ENCODE peak calls at places on chromosomes 13 and 19, in four cellular contexts. One of them, this sample, is unnamed.

GRCh38 chr19:4123615-4124568 is at the start of gene MAP2K2:
- DNase-seq in adrenal gland: peak; percentile 93
- DNase-seq in RWPE1: peak; percentile 97
- DNase-seq in K562: peak; percentile 98
- DNase-seq in this sample: peak; percentile 94

GRCh38 chr19:4715529-4716221 is 8.0 kb downstream of the DPP9 start:
- DNase-seq in adrenal gland: peak; percentile 50
- DNase-seq in RWPE1: no peak
- DNase-seq in K562: no peak
- DNase-seq in this sample: no peak

GRCh38 chr13:39506559-39507390 is 96.2 kb downstream of the LHFPL6 start:
- DNase-seq in adrenal gland: no peak
- DNase-seq in RWPE1: peak; percentile 69
- DNase-seq in K562: no peak
- DNase-seq in this sample: no peak

GRCh38 chr19:43976732-43977131 is 7.3 kb upstream of the ZNF155 start:
- DNase-seq in adrenal gland: no peak
- DNase-seq in RWPE1: no peak
- DNase-seq in K562: no peak
- DNase-seq in this sample: no peak

GRCh38 chr13:23945612-23946011 is 48.3 kb upstream of the C1QTNF9B start:
- DNase-seq in adrenal gland: no peak
- DNase-seq in RWPE1: no peak
- DNase-seq in K562: no peak
- DNase-seq in this sample: no peak

GRCh38 chr19:4454952-4455738 is 2.4 kb downstream of the UBXN6 start:
- DNase-seq in adrenal gland: peak; percentile 92
- DNase-seq in RWPE1: peak; percentile 81
- DNase-seq in K562: peak; percentile 90
- DNase-seq in this sample: no peak

GRCh38 chr13:74040200-74040599 is 94.0 kb downstream of the KLF12 start:
- DNase-seq in adrenal gland: peak; percentile 32
- DNase-seq in RWPE1: peak; percentile 26
- DNase-seq in K562: peak; percentile 12
- DNase-seq in this sample: peak; percentile 44

GRCh38 chr13:48531416-48532145 is 1.3 kb downstream of the RCBTB2 start:
- DNase-seq in adrenal gland: peak; percentile 23
- DNase-seq in RWPE1: no peak
- DNase-seq in K562: no peak
- DNase-seq in this sample: no peak

GRCh38 chr19:10872551-10873107 is 1.3 kb downstream of the CARM1 start:
- DNase-seq in adrenal gland: no peak
- DNase-seq in RWPE1: no peak
- DNase-seq in K562: no peak
- DNase-seq in this sample: no peak

GRCh38 chr19:1888385-1888784 is 3.1 kb upstream of the ABHD17A start:
- DNase-seq in adrenal gland: no peak
- DNase-seq in RWPE1: no peak
- DNase-seq in K562: no peak
- DNase-seq in this sample: no peak

GRCh38 chr13:90867336-90867683 is 480.2 kb upstream of the MIR17HG start:
- DNase-seq in adrenal gland: peak; percentile 78
- DNase-seq in RWPE1: peak; percentile 55
- DNase-seq in K562: peak; percentile 66
- DNase-seq in this sample: peak; percentile 89

GRCh38 chr13:40336228-40337221 is 329.9 kb downstream of the FOXO1 start:
- DNase-seq in adrenal gland: no peak
- DNase-seq in RWPE1: no peak
- DNase-seq in K562: no peak
- DNase-seq in this sample: no peak

GRCh38 chr19:7682175-7682855 is 1.7 kb downstream of the TRAPPC5 start:
- DNase-seq in adrenal gland: no peak
- DNase-seq in RWPE1: no peak
- DNase-seq in K562: no peak
- DNase-seq in this sample: no peak

GRCh38 chr19:42277821-42278809 is 9.1 kb downstream of the CIC start:
- DNase-seq in adrenal gland: peak; percentile 69
- DNase-seq in RWPE1: peak; percentile 67
- DNase-seq in K562: no peak
- DNase-seq in this sample: peak; percentile 66

GRCh38 chr19:3969435-3970312 is 1.2 kb downstream of the DAPK3 start:
- DNase-seq in adrenal gland: no peak
- DNase-seq in RWPE1: peak; percentile 75
- DNase-seq in K562: peak; percentile 50
- DNase-seq in this sample: peak; percentile 63

DNA sequence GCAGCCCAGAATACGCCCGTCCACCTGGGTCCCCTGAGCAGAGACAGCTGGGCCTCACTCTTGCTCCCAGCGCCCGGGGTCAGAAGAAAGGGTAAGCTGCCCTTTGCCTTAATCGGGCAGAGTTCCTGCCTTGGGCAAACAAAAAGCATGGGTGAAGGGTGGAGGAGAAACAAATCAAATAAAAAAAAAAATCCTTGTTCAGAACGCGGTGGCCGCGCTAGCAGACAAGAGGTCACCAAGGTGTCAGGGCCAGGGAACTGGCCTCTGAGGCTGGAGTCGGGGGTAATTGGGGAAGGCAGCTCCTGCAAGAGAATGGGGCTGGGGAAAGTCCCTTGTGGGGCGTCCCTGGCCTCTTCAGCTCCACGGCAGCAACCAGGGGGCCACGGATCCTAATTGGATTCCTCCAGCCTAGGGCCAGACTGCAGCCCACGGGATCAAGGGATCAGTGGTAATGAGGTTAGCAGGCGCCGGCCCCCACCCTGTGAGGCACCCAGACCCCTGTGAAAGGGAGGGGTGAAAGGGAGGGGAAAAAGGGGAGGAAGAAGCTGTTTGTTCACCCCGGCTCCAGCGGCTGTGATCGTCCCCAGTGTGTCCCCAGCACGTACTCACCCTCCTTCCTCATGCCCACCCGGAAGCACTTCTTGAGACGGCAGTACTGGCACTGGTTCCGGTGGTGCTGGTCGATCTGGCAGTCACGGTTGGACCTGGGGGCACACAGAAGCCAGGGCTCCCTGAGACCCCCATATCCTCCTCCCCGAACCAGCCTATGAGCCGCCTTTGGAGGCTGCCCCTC is 5.5 kb downstream of the NR2F6 start:
- DNase-seq in adrenal gland: no peak
- DNase-seq in RWPE1: no peak
- DNase-seq in K562: no peak
- DNase-seq in this sample: no peak
- H3K27ac ChIP-seq in adrenal gland: no peak overlapping the region
- H3K27ac ChIP-seq in RWPE1: peak overlapping the region; percentile 89
- H3K27ac ChIP-seq in K562: no peak overlapping the region
- H3K27ac ChIP-seq in this sample: no peak overlapping the region

DNA sequence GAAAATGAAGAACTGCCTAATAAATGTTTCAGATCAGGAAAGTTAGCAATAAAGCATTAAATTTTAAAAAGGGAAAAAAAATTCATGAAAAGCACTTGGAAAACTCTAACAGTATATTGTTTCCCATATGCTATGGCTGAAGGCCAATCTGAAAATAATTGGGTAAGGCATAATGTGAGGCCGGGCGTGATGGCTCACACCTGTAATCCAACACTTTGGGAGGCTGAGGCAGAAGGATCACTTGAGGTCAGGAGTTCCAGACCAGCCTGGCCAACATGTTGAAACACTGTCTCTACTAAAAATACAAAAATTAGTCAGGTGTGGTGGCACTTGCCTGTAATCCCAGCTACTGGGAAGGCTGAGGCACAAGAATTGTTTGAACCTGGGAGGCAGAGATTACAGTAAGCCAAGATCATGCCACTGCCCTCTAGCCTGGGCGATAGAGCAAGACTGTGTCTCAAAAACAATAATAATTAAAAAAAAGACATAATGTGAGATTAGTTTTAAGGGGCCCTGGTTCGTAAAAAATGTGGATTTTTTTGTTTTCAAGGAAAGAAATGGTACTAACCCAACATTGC is 15.2 kb downstream of the INTS6 start:
- DNase-seq in adrenal gland: no peak
- DNase-seq in RWPE1: no peak
- DNase-seq in K562: no peak
- DNase-seq in this sample: no peak
- H3K27ac ChIP-seq in adrenal gland: no peak overlapping the region
- H3K27ac ChIP-seq in RWPE1: peak overlapping the region; percentile 47
- H3K27ac ChIP-seq in K562: no peak overlapping the region
- H3K27ac ChIP-seq in this sample: no peak overlapping the region

GRCh38 chr19:33522371-33522662 is 726 bp upstream of the PEPD start:
- DNase-seq in adrenal gland: no peak
- DNase-seq in RWPE1: no peak
- DNase-seq in K562: no peak
- DNase-seq in this sample: no peak
- H3K27ac ChIP-seq in adrenal gland: no peak overlapping the region
- H3K27ac ChIP-seq in RWPE1: no peak overlapping the region
- H3K27ac ChIP-seq in K562: no peak overlapping the region
- H3K27ac ChIP-seq in this sample: no peak overlapping the region

GRCh38 chr13:37225414-37226047 is 120.1 kb upstream of the CSNK1A1L start:
- DNase-seq in adrenal gland: no peak
- DNase-seq in RWPE1: no peak
- DNase-seq in K562: no peak
- DNase-seq in this sample: no peak
- H3K27ac ChIP-seq in adrenal gland: no peak overlapping the region
- H3K27ac ChIP-seq in RWPE1: no peak overlapping the region
- H3K27ac ChIP-seq in K562: no peak overlapping the region
- H3K27ac ChIP-seq in this sample: no peak overlapping the region

GRCh38 chr13:99055286-99056073 is 77.6 kb upstream of the DOCK9 start:
- DNase-seq in adrenal gland: no peak
- DNase-seq in RWPE1: no peak
- DNase-seq in K562: no peak
- DNase-seq in this sample: no peak
- H3K27ac ChIP-seq in adrenal gland: no peak overlapping the region
- H3K27ac ChIP-seq in RWPE1: peak overlapping the region; percentile 41
- H3K27ac ChIP-seq in K562: peak overlapping the region; percentile 82
- H3K27ac ChIP-seq in this sample: peak overlapping the region; percentile 38

GRCh38 chr13:29081697-29082440 is 261.7 kb downstream of the MTUS2 start:
- DNase-seq in adrenal gland: no peak
- DNase-seq in RWPE1: no peak
- DNase-seq in K562: no peak
- DNase-seq in this sample: no peak
- H3K27ac ChIP-seq in adrenal gland: no peak overlapping the region
- H3K27ac ChIP-seq in RWPE1: no peak overlapping the region
- H3K27ac ChIP-seq in K562: no peak overlapping the region
- H3K27ac ChIP-seq in this sample: no peak overlapping the region

DNA sequence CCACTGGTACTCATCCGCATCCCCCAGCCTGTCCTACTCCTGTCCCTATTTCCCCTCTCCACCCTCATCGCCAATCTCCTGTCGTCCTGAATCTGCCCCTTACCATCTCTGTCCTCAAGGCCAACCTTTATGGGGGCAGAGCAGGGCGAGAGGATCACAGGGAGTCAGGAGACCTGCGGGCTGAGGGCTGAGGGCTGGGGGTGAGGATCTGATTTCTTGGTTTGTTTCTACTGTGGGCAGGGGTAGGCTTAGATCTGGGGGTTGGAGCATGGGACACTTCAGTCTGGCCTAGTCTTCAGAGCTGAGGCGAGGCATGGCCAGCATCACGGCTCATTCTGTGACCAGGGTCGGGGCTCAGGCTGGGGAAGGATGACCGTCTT is 16.5 kb upstream of the ERCC1 start:
- DNase-seq in adrenal gland: no peak
- DNase-seq in RWPE1: no peak
- DNase-seq in K562: no peak
- DNase-seq in this sample: no peak
- H3K27ac ChIP-seq in adrenal gland: peak overlapping the region; percentile 88
- H3K27ac ChIP-seq in RWPE1: peak overlapping the region; percentile 100
- H3K27ac ChIP-seq in K562: peak overlapping the region; percentile 93
- H3K27ac ChIP-seq in this sample: peak overlapping the region; percentile 97

This sample was measured in cardiac muscle cell.